ENCODE peak calls at places on chromosomes 16 and 17, in nine cellular contexts. I, J, H, R, E, T, K, V and B are unnamed samples.

GRCh38 chr16:88407807-88408206 is 25.0 kb downstream of the ZNF469 start:
- DNase-seq in H (no peak), I (no peak), R (no peak), K (no peak), T (no peak), V (no peak), E (no peak), J (no peak), B (no peak)

GRCh38 chr16:15682105-15682570 is 32.1 kb downstream of the NDE1 start:
- DNase-seq in H (peak), I (peak), E (no peak), J (peak), R (no peak), V (no peak), T (no peak), K (peak), B (no peak)

GRCh38 chr16:2512920-2513404 is 790 bp upstream of the ATP6V0C start:
- DNase-seq in H (no peak), E (no peak), R (no peak), K (peak), I (peak), T (peak), V (no peak), J (no peak), B (peak)

GRCh38 chr16:17205279-17206139 is 265.3 kb downstream of the XYLT1 start:
- DNase-seq in H (peak), V (no peak), E (peak), R (no peak), K (peak), T (no peak), J (no peak), I (no peak), B (no peak)

GRCh38 chr17:69150333-69150732 is 8.6 kb upstream of the ABCA6 start:
- DNase-seq in T (no peak), R (no peak), K (no peak), H (no peak), V (no peak), E (no peak), I (no peak), J (no peak), B (no peak)

GRCh38 chr16:3642397-3643094 is 11.9 kb upstream of the DNASE1 start:
- DNase-seq in V (no peak), H (peak), I (no peak), E (no peak), R (no peak), T (no peak), J (peak), K (no peak), B (peak)

GRCh38 chr17:75697651-75698291 is 23.5 kb upstream of the ITGB4 start:
- DNase-seq in T (no peak), V (no peak), I (no peak), H (no peak), R (no peak), J (no peak), K (no peak), E (no peak), B (no peak)

GRCh38 chr16:22694887-22695382 is 119.0 kb upstream of the HS3ST2 start:
- DNase-seq in E (peak), V (peak), K (no peak), T (peak), I (no peak), H (no peak), R (no peak), J (no peak), B (no peak)

GRCh38 chr17:4118095-4118743 is 24.6 kb downstream of the ZZEF1 start:
- DNase-seq in J (no peak), R (no peak), K (no peak), E (no peak), I (no peak), H (no peak), V (no peak), T (no peak), B (no peak)

GRCh38 chr16:25691519-25692091 is at the start of gene HS3ST4:
- DNase-seq in V (no peak), H (peak), I (no peak), E (no peak), T (no peak), K (peak), R (peak), J (no peak), B (no peak)

GRCh38 chr17:74524751-74525725 is 6.2 kb downstream of the CD300LB start:
- DNase-seq in E (no peak), J (no peak), T (no peak), K (no peak), H (no peak), V (no peak), I (no peak), R (no peak), B (peak)

GRCh38 chr17:42667088-42667951 is 8.2 kb downstream of the TUBG2 start:
- DNase-seq in H (no peak), J (peak), K (no peak), I (no peak), V (no peak), R (no peak), E (no peak), T (peak), B (no peak)

GRCh38 chr17:61410100-61410551 is 10.5 kb downstream of the TBX2 start:
- DNase-seq in I (no peak), E (no peak), T (no peak), H (no peak), V (no peak), R (no peak), K (no peak), J (no peak), B (peak)

GRCh38 chr16:67514382-67514828 is 14.2 kb upstream of the RIPOR1 start:
- DNase-seq in K (peak), E (peak), V (no peak), T (peak), I (peak), J (peak), H (peak), R (no peak), B (no peak)

GRCh38 chr17:48351916-48352332 is 78.1 kb downstream of the SKAP1 start:
- DNase-seq in E (no peak), H (peak), I (peak), T (no peak), K (peak), V (no peak), J (peak), R (no peak), B (no peak)

GRCh38 chr17:81049372-81049911 is 14.5 kb downstream of the BAIAP2 start:
- DNase-seq in H (no peak), J (no peak), R (no peak), V (no peak), I (no peak), E (no peak), K (no peak), T (no peak), B (no peak)

GRCh38 chr16:70760221-70760620 is 40.7 kb downstream of the VAC14 start:
- DNase-seq in V (no peak), T (no peak), I (no peak), K (no peak), J (no peak), H (no peak), E (no peak), R (no peak), B (no peak)

GRCh38 chr16:2838928-2839327 is 8.8 kb downstream of the ZG16B start:
- DNase-seq in H (peak), E (no peak), T (peak), K (peak), J (peak), I (peak), R (peak), V (no peak), B (peak)

GRCh38 chr17:40284085-40284713 is 3.5 kb upstream of the CDC6 start:
- DNase-seq in R (no peak), K (no peak), V (no peak), I (no peak), J (peak), T (no peak), E (peak), H (no peak), B (no peak)

GRCh38 chr17:76753061-76753961 is 15.4 kb downstream of the MFSD11 start:
- DNase-seq in K (no peak), H (no peak), I (peak), T (no peak), E (no peak), R (no peak), V (no peak), J (no peak), B (no peak)

GRCh38 chr17:80198144-80198661 is 21.9 kb downstream of the SGSH start:
- DNase-seq in T (no peak), V (no peak), E (no peak), J (no peak), H (peak), K (no peak), I (no peak), R (no peak), B (no peak)

GRCh38 chr16:31402687-31403086 is 9.6 kb downstream of the ITGAD start:
- DNase-seq in V (no peak), H (no peak), I (no peak), J (no peak), T (no peak), K (no peak), R (no peak), E (no peak), B (no peak)

GRCh38 chr16:87956771-87957279 is 5.6 kb downstream of the BANP start:
- DNase-seq in I (peak), J (no peak), V (no peak), H (no peak), R (no peak), E (no peak), K (no peak), T (no peak), B (no peak)

GRCh38 chr16:48383877-48384304 is 1.3 kb downstream of the SIAH1 start:
- DNase-seq in E (no peak), V (no peak), T (no peak), J (peak), H (peak), I (peak), K (no peak), R (no peak), B (no peak)

GRCh38 chr17:29390856-29391631 is 881 bp downstream of the TAOK1 start:
- DNase-seq in H (peak), E (no peak), R (peak), V (no peak), I (peak), J (peak), K (peak), T (peak), B (no peak)

GRCh38 chr17:83126275-83126930 is 47.0 kb downstream of the METRNL start:
- DNase-seq in I (no peak), J (no peak), R (no peak), K (no peak), H (no peak), E (no peak), T (no peak), V (no peak), B (peak)

DNA sequence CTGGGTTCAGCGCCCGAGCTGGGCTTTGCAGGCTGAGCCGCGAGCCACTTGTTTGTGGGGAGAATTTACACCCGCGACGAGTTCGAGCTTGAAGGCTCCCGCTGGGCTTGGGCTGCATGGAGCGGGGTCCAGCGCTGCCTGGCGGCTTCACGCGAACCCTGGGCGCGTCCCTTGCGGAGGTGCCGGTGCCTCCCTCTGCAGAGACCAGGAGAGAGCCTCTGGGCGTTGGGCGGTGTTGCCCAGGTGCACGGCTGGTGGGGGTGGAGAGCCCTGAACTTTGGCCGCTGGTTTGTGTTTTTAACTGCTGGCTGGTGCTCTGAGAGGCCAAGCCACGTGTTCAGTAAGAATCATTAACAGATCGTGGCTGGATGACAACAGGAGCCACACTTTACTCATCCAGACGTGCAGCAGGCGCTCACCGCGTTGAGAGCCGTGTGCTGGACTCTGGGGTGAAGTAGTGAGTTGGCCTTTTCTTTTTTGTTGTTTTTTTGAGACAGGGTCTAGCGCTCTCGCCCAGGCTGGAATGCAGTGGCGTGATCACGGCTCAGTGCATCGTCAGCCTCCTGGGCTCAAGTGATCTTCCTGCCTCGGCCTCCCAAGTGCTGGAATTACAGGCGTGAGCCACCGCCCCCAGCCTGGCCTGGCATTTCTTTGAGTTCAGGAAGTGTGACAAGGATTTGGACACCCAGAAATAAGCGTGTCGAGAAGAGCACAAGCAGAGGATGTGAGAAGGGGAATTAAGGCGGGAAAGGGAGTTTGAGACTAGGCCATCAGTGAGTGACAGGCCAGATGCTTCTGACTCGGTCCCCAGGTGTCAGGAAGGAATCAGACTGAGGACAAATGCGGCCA is 827 bp downstream of the CDK10 start:
- DNase-seq in E (peak), H (no peak), T (no peak), K (peak), V (no peak), R (no peak), J (peak), I (peak), B (peak)
- TF ChIP-seq CTCF in E (no peak), H (no peak), T (no peak), K (no peak), V (no peak), R (no peak), J (no peak), I (no peak), B (peak)

GRCh38 chr17:54901230-54901847 is 687 bp downstream of the TOM1L1 start:
- DNase-seq in H (no peak), J (peak), V (no peak), K (no peak), I (no peak), E (no peak), T (no peak), R (no peak), B (no peak)

GRCh38 chr17:54902017-54902416 is 1.4 kb downstream of the TOM1L1 start:
- DNase-seq in V (no peak), I (no peak), E (no peak), K (no peak), T (no peak), R (no peak), H (no peak), J (no peak), B (no peak)

GRCh38 chr17:54899721-54900456 is 763 bp upstream of the TOM1L1 start:
- DNase-seq in H (peak), I (no peak), R (no peak), E (no peak), V (no peak), J (no peak), K (peak), T (no peak), B (no peak)

GRCh38 chr17:54899201-54899600 is 1.5 kb upstream of the TOM1L1 start:
- DNase-seq in E (no peak), J (no peak), V (no peak), R (no peak), I (no peak), T (no peak), K (no peak), H (no peak), B (no peak)

DNA sequence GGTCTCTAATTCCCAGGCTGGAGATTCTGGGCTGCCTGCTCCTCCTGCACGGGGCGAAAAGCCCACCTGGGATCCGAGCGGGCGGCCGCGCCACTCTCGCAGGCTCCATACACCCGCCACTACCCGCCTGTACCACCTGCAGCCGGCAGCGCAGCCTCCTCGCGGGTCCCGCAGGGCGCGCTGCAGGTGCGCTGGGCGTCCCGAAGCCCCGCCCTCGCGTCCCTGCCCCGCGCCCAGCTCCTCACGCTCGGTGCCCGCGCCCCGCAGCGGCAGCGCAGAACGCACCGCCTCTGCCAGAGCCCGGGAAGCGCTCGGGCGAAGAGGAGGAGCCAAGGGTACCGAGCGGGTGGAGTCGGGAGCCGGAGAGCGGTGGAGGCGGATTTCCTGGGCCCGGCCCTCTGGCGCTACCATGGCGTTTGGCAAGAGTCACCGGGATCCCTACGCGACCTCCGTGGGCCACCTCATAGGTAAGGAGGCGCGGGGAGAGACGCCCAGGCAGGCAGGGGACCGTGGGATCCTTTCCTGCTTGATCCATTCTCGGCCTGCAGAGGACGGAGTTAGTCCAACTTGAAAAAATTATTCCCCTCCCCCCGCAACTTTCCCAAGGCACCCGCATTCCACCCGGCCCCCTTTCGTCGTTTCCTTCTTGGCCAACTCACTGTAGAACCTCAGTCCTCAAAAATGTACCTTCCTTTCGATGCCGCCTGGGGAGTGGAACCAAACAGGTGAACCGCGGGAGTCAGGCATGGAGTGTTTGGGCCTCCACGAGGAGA is at the start of gene TOM1L1:
- DNase-seq in V (peak), I (no peak), J (peak), T (peak), K (peak), R (peak), E (peak), H (peak), B (peak)
- TF ChIP-seq CTCF in V (peak), I (no peak), J (peak), T (no peak), K (peak), R (no peak), E (peak), H (peak), B (peak)

GRCh38 chr17:70610161-70610560 is 440.8 kb downstream of the KCNJ2 start:
- DNase-seq in R (no peak), H (no peak), E (no peak), V (no peak), T (no peak), K (no peak), I (no peak), J (no peak), B (no peak)
- TF ChIP-seq CTCF in R (no peak), H (no peak), E (no peak), V (no peak), T (no peak), K (no peak), I (no peak), J (no peak), B (no peak)

GRCh38 chr17:37100231-37100630 is 151.5 kb downstream of the AATF start:
- DNase-seq in H (no peak), R (no peak), E (peak), I (no peak), K (no peak), J (no peak), V (no peak), T (no peak), B (no peak)
- TF ChIP-seq CTCF in H (no peak), R (no peak), E (no peak), I (no peak), K (no peak), J (no peak), V (no peak), T (no peak), B (no peak)

GRCh38 chr16:86773339-86773715 is 195.0 kb downstream of the FOXL1 start:
- DNase-seq in E (no peak), V (no peak), R (no peak), I (no peak), H (no peak), K (no peak), T (no peak), J (no peak), B (no peak)
- TF ChIP-seq CTCF in E (no peak), V (no peak), R (no peak), I (no peak), H (no peak), K (no peak), T (no peak), J (no peak), B (no peak)

GRCh38 chr16:14364386-14365199 is 265.5 kb downstream of the PARN start:
- DNase-seq in T (no peak), J (peak), I (no peak), V (no peak), K (peak), E (peak), R (no peak), H (no peak), B (no peak)
- TF ChIP-seq CTCF in T (no peak), J (no peak), I (no peak), V (no peak), K (peak), E (no peak), R (no peak), H (no peak), B (peak)

DNA sequence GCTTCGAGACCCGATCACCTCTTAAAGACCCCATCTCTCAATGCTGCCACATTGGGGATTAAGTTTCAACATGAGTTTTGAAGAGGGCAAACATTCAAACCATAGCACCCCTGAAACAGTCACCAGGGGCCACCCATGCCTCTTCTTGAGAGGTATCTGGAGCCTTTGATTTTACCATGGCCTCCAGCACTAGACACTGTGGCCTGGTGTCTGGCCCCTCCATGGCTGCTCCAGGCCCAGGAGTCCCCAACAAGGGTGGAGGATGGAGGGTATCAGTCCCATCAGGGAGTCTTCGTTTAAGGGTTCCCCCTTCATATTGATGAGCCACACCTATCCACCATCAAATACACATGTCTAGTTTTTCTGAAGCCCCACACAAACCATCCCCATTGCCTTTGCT is 66.5 kb upstream of the CDH5 start:
- DNase-seq in V (no peak), T (no peak), H (no peak), J (no peak), E (no peak), K (no peak), I (no peak), R (no peak), B (no peak)
- TF ChIP-seq CTCF in V (no peak), T (no peak), H (no peak), J (no peak), E (no peak), K (no peak), I (no peak), R (no peak), B (no peak)

GRCh38 chr16:28200661-28201060 is 11.1 kb downstream of the XPO6 start:
- DNase-seq in J (no peak), E (no peak), R (no peak), T (no peak), H (no peak), K (no peak), V (no peak), I (no peak), B (no peak)

GRCh38 chr16:28205117-28205899 is 6.5 kb downstream of the XPO6 start:
- DNase-seq in I (no peak), H (no peak), J (no peak), T (no peak), E (no peak), R (no peak), V (no peak), K (no peak), B (peak)

GRCh38 chr16:28204211-28204610 is 7.6 kb downstream of the XPO6 start:
- DNase-seq in J (no peak), H (no peak), V (no peak), T (no peak), I (no peak), K (no peak), E (no peak), R (no peak), B (peak)

GRCh38 chr16:28204622-28205021 is 7.1 kb downstream of the XPO6 start:
- DNase-seq in K (no peak), E (no peak), I (no peak), R (no peak), V (no peak), H (no peak), T (no peak), J (no peak), B (peak)

DNA sequence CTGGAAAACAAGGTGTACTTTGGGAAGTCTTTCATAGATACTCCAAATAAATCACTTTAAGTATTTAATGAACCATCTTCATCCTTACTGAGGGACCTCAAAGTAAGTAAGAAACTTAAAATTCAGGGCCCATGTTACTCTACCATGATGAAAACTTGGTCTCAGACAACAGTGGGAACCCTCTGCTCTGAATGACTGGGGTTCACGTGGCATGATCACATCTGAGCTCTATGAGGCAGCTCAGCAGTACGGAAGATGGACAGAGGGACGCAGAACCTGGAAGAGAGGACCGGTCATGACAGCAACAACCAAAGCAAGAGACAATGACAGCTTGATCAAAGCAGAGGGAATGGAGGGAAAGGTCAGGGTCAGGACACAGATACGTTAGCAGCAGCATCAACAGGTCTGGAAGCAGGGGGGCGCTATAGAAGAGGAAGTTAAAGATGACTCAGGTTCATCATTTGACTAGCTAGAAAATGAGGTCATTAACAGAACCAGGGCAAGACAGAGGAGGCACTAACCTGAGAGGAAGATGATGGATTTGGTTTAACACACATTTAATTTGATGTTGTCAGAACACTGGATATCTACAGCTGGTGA is 9.5 kb downstream of the XPO6 start:
- DNase-seq in T (no peak), V (no peak), J (no peak), R (no peak), I (no peak), K (no peak), H (no peak), E (no peak), B (no peak)
- TF ChIP-seq CTCF in T (no peak), V (no peak), J (no peak), R (no peak), I (peak), K (no peak), H (no peak), E (no peak), B (peak)